ENCODE peak calls at places on chromosomes 6 and 20, in four cellular contexts. Q is BE2C, B is tibial artery, J is cardiac muscle cell. K is an unnamed sample.

GRCh38 chr6:128438311-128438916 is 82.0 kb downstream of the PTPRK start:
- DNase-seq in Q (peak), B (no peak), J (no peak), K (no peak)

GRCh38 chr20:44481719-44482416 is 6.2 kb downstream of the TTPAL start:
- DNase-seq in Q (no peak), B (no peak), J (no peak), K (no peak)

GRCh38 chr6:22078802-22079545 is 217.9 kb downstream of the PRL start:
- DNase-seq in Q (no peak), B (no peak), J (no peak), K (no peak)

GRCh38 chr6:113596907-113597583 is 260.1 kb upstream of the MARCKS start:
- DNase-seq in Q (no peak), B (no peak), J (peak), K (no peak)

GRCh38 chr20:46087161-46087560 is 2.6 kb downstream of the NCOA5 start:
- DNase-seq in Q (no peak), B (no peak), J (no peak), K (no peak)

GRCh38 chr6:100475554-100476325 is 11.0 kb upstream of the SIM1 start:
- DNase-seq in Q (no peak), B (no peak), J (no peak), K (peak)

GRCh38 chr20:64113796-64114355 is 6.5 kb upstream of the NPBWR2 start:
- DNase-seq in Q (no peak), B (no peak), J (no peak), K (no peak)

GRCh38 chr6:85669735-85670194 is 27.1 kb upstream of the SYNCRIP start:
- DNase-seq in Q (no peak), B (no peak), J (no peak), K (no peak)

GRCh38 chr6:104795363-104795762 is 64.4 kb downstream of the HACE1 start:
- DNase-seq in Q (no peak), B (no peak), J (no peak), K (no peak)

GRCh38 chr20:33531047-33531877 is 41.4 kb downstream of the CBFA2T2 start:
- DNase-seq in Q (peak), B (no peak), J (peak), K (no peak)

GRCh38 chr6:34587325-34587724 is 31.2 kb upstream of the SPDEF start:
- DNase-seq in Q (no peak), B (no peak), J (no peak), K (no peak)

GRCh38 chr6:146315321-146316254 is 228.0 kb upstream of the RAB32 start:
- DNase-seq in Q (no peak), B (no peak), J (no peak), K (no peak)

GRCh38 chr20:62902926-62903615 is 23.2 kb downstream of the DIDO1 start:
- DNase-seq in Q (no peak), B (no peak), J (no peak), K (no peak)

GRCh38 chr20:47220161-47220582 is 136.3 kb downstream of the ZMYND8 start:
- DNase-seq in Q (peak), B (no peak), J (peak), K (no peak)

GRCh38 chr6:5333653-5334052 is 72.3 kb downstream of the FARS2 start:
- DNase-seq in Q (no peak), B (no peak), J (no peak), K (no peak)

GRCh38 chr20:22701679-22702308 is 117.4 kb upstream of the FOXA2 start:
- DNase-seq in Q (no peak), B (no peak), J (no peak), K (peak)

GRCh38 chr6:170243791-170244291 is 47.0 kb downstream of the DLL1 start:
- DNase-seq in Q (peak), B (no peak), J (no peak), K (no peak)

GRCh38 chr6:82705579-82705978 is 342.0 kb downstream of the TPBG start:
- DNase-seq in Q (no peak), B (no peak), J (no peak), K (no peak)

GRCh38 chr6:82701341-82701740 is 337.7 kb downstream of the TPBG start:
- DNase-seq in Q (no peak), B (no peak), J (no peak), K (no peak)

GRCh38 chr6:82702574-82702973 is 339.0 kb downstream of the TPBG start:
- DNase-seq in Q (no peak), B (no peak), J (no peak), K (no peak)

GRCh38 chr6:82704048-82704447 is 340.4 kb downstream of the TPBG start:
- DNase-seq in Q (no peak), B (no peak), J (no peak), K (no peak)
- TF ChIP-seq CTCF in Q (no peak), B (no peak), J (no peak), K (no peak)

DNA sequence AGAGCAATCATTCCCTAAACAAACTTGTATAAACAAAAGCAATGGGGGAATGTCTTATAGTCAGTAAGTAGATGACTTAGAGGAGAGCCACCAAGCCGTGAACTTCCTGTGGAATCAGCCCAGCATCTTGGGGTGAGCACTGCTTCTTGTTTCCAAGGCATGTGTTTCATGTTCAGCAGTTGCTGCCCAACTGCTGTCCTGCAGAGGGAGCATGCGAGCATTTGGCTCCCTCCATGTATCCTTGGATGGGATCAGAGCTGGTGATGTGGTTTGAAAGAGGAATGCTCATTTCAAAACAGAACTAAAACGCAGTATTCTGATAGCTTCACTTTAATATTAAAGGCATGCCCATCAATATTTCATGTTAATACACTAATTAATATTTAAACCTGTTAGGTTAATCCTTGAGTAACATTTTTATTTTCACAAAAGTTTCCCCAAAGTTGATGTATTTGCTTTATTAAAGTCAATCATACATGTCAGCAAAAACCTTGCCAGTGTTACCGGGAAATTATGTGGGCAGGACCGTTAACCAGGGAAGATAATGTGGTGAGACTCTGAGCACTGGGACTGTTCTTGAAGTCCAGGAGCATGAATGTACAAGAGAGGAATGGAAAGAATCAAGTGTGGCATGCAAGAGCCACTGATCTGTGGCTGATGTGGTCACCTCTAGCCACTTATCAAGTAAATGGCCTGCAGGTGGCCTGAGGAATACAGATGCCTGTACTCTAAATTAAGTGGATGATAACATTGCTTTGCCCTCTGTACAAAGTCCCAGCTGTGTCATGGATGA is 172.2 kb upstream of the GGTLC1 start:
- DNase-seq in Q (peak), B (peak), J (peak), K (peak)
- TF ChIP-seq CTCF in Q (peak), B (peak), J (peak), K (peak)

GRCh38 chr6:91083226-91083625 is 496.4 kb upstream of the MAP3K7 start:
- DNase-seq in Q (no peak), B (no peak), J (no peak), K (no peak)

GRCh38 chr6:91079939-91080338 is 493.1 kb upstream of the MAP3K7 start:
- DNase-seq in Q (peak), B (no peak), J (no peak), K (no peak)

GRCh38 chr6:91081452-91082067 is 494.7 kb upstream of the MAP3K7 start:
- DNase-seq in Q (peak), B (no peak), J (peak), K (no peak)

GRCh38 chr6:91087864-91088263 is 501.0 kb upstream of the MAP3K7 start:
- DNase-seq in Q (no peak), B (no peak), J (no peak), K (no peak)

DNA sequence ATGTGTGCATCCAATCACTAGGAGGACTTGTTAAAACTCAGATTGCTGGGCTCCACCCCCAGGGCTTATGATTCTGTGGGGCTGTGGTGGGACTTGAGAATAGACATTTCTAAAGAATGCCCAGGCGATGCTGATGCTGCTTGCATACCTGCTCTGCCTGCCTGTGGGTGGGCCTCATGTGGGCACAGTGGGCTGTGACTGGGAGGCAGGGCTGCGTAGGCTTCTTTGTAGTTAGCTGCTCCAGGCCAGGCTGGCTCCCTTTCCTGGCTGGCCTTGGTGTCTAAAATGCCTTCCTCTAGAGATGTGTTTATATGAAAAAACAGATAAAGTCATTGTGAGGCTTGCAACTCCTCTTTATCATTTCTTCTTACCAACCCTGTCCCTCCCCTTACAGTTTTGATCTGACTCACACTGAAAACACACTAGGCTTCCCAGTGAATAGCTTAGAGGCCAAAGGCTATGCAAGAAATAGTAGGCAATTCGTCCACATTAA is 495.5 kb upstream of the MAP3K7 start:
- DNase-seq in Q (no peak), B (no peak), J (no peak), K (no peak)
- TF ChIP-seq CTCF in Q (no peak), B (no peak), J (no peak), K (no peak)

DNA sequence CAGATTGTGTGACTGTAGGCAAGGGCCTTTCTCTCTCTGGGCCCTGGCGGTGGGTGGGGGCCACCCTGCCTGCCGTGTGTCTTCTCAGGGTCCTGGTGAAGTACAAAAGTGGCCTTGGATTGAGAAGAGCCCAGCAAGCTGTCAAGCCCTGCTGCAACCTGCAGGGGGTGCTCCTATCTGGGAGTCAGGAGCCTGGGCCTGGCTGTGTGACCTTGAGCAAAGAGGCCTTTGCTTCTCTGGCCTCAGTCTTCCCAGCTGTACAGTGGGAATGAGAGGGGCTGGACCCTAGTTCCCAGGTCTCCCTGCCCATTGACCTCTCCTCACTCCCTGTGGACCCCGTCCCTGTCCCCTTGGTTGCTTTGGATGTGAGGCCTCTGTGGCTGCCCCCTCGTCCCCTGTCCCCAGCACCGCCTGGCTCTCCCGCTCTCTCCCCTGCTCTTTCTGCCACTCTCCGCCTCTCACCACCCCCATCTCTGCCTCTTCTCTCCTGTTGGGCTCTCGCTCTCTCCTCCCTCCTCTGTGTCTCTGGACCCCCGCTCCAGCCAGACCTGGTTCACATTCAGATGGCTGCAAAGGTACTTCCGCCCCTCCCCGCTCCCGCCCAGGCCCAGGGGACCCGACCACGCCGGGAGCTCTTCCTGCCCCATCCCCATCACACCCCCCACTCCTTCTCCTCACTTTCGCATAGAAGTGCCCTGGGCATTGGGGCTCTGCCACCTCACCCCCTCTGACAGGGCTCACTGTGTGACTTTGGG is 46.7 kb downstream of the SRC start:
- DNase-seq in Q (peak), B (no peak), J (no peak), K (no peak)
- TF ChIP-seq CTCF in Q (peak), B (no peak), J (peak), K (no peak)

DNA sequence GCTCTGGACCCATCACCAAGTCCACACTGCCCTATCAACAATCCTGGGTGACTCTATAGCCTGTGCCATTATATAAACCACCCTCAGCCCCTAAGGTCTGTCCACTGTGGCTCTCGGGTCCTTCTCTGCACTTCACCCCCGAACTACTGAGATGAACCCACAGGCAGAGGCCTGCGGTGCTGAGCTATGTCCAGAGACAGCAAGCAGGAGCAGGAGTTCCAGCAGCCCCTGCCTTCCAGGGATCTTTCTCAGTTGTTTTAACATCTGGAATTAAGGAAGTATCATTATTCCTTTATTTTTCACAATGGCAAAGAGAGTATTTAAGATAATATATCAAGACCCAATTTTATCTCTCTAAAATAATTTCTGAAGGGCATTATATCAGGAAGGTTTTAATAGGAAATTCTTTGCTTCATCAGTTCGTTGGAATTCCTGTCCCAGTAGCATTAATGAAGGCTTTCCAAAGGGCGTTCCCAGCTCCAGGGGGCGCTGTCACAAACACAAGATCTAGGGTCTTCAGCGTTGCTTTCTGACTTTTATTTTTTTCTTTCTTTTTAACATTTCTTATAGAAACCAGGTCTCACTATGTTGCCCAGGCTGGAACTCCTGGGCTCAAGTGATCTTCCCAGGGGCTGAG is 27.3 kb downstream of the RRBP1 start:
- DNase-seq in Q (peak), B (peak), J (peak), K (no peak)
- TF ChIP-seq CTCF in Q (peak), B (peak), J (peak), K (no peak)

GRCh38 chr20:59033093-59033492 is 958 bp upstream of the ATP5F1E start:
- DNase-seq in Q (no peak), B (no peak), J (no peak), K (no peak)

GRCh38 chr20:59031326-59032022 is 661 bp downstream of the ATP5F1E start:
- DNase-seq in Q (no peak), B (no peak), J (no peak), K (peak)

GRCh38 chr20:59033616-59034165 is 1.6 kb upstream of the ATP5F1E start:
- DNase-seq in Q (no peak), B (no peak), J (no peak), K (peak)

GRCh38 chr20:59032023-59032712 is at the start of gene ATP5F1E:
- DNase-seq in Q (peak), B (peak), J (peak), K (peak)

DNA sequence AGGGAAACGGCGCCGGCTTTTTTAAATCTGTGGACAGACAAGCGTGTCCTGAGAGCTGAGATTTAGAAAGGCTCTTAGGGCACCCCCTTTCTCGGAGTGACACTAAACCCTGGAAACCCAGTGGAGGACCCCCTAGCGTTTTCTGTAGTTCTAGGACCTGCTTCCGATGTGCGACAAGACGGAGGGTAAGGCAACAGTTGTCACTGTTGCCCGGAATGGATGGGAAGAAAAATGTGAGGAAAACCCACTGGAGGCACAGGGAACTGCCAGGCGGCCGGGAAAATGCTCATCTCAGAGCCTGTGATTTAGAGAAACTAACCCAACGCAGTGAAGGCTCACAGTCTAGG is 551 bp upstream of the ATP5F1E start:
- DNase-seq in Q (peak), B (no peak), J (no peak), K (no peak)
- TF ChIP-seq CTCF in Q (peak), B (no peak), J (peak), K (no peak)

DNA sequence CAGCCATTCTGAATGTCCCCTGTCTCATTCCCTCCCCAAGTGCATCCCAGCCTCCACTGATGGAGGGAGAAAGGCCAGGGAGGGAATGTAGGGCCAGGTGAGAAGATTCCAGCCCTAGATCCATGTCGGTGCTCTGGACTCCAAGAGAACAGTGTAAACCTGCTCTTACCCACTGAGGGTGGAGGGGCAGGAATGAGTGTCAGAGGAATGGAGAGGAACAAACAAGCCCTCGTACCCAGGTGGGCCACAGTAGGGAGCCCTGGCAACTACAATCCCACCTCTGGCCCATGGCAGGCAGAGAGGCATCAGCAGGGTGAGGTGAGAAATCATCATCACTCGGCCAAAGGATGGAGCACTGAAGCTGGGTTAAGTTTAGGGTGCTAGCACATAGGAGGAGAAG is 54.6 kb downstream of the STAU1 start:
- DNase-seq in Q (no peak), B (no peak), J (no peak), K (no peak)
- TF ChIP-seq CTCF in Q (no peak), B (no peak), J (no peak), K (no peak)

GRCh38 chr6:75306074-75306473 is 21.5 kb upstream of the TMEM30A start:
- DNase-seq in Q (no peak), B (no peak), J (no peak), K (no peak)

GRCh38 chr6:75307364-75308004 is 22.9 kb upstream of the TMEM30A start:
- DNase-seq in Q (no peak), B (no peak), J (no peak), K (no peak)

GRCh38 chr6:75302280-75302679 is 17.7 kb upstream of the TMEM30A start:
- DNase-seq in Q (no peak), B (no peak), J (no peak), K (no peak)

GRCh38 chr6:75308250-75308988 is 23.8 kb upstream of the TMEM30A start:
- DNase-seq in Q (no peak), B (no peak), J (no peak), K (no peak)

DNA sequence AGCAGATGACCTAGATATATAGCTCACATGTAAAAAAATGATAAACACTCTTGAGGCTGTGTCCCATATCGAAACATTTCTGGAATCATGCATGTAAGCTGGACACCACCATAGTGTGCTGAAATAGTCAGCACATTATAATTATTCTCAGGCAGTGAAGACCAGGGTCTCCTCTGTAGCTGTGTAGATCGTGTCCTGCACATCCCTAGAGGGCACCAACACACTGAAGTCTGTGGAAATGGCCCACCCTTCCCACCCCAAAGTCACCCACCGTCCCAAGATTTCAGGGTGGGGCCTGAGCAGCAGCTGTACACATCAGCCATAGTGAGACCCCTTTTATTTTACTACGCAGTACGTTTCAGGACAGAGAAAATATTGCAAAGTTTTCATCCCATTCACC is 21.0 kb upstream of the TMEM30A start:
- DNase-seq in Q (no peak), B (no peak), J (no peak), K (no peak)
- TF ChIP-seq CTCF in Q (no peak), B (no peak), J (no peak), K (no peak)

DNA sequence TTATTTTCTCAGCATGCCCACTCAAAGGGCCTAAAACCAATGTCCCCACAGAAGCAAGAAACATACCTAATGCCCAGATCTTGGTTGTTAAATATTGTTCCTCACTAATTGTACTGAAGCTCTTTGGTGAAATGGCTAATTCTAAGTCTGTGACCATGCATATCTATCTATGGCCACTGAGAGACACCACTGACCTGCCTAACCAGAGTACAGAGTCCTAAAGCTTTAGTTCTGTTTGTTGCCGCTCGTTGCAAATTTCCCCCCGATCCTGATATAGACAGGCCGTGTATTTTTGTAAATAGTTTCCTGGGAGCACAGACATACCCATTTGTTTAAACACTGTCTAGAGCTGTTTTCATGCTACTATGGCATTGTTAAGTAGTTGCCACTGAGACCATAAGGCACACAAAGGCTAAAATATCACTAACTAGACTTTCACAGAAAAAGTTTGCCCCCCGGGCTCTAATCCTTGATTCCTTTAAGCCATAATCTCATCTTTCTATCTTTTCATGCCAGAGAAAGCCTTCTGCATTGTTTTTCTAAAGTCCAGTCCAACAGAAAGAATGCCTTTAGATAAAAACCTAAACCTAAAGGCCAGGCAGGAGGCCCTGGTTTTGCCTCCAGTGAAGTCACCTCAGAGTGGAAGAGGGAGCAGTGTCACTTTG is 48.7 kb downstream of the DNAAF9 start:
- DNase-seq in Q (no peak), B (no peak), J (no peak), K (no peak)
- TF ChIP-seq CTCF in Q (no peak), B (no peak), J (no peak), K (no peak)

K was measured in esophagus muscularis mucosa.